ENCODE peak calls at places on chromosomes 2 and 18, in nine cellular contexts. P is heart left ventricle, R is stomach, V is lower leg skin, I is Peyer's patch, O is adrenal gland, K is thyroid gland, Y is body of pancreas, A is GM12892. T is an unnamed sample.

GRCh38 chr2:218063541-218064295 is 5.3 kb upstream of the RUFY4 start:
- DNase-seq in P (no peak), R (no peak), V (no peak), I (no peak), O (no peak), K (no peak), Y (peak), A (peak), T (no peak)

GRCh38 chr2:205411558-205411957 is 270.7 kb upstream of the NRP2 start:
- DNase-seq in P (no peak), R (peak), V (no peak), I (peak), O (no peak), K (peak), Y (peak), A (no peak), T (no peak)

GRCh38 chr2:147331790-147332419 is 512.9 kb upstream of the ACVR2A start:
- DNase-seq in P (no peak), R (peak), V (no peak), I (no peak), O (no peak), K (no peak), Y (peak), A (peak), T (peak)

GRCh38 chr18:5302606-5303005 is 7.1 kb upstream of the ZBTB14 start:
- DNase-seq in P (no peak), R (no peak), V (no peak), I (no peak), O (no peak), K (no peak), Y (no peak), A (no peak), T (no peak)

GRCh38 chr2:101162561-101163330 is 11.6 kb upstream of the TBC1D8 start:
- DNase-seq in P (no peak), R (no peak), V (no peak), I (no peak), O (no peak), K (no peak), Y (no peak), A (no peak), T (no peak)

GRCh38 chr2:48568551-48568950 is 38.6 kb downstream of the STON1 start:
- DNase-seq in P (no peak), R (no peak), V (no peak), I (no peak), O (peak), K (no peak), Y (no peak), A (no peak), T (no peak)

GRCh38 chr18:70376137-70376913 is 87.5 kb downstream of the SOCS6 start:
- DNase-seq in P (no peak), R (no peak), V (no peak), I (no peak), O (no peak), K (no peak), Y (no peak), A (no peak), T (no peak)

GRCh38 chr2:8821276-8822217 is 15.9 kb downstream of the KIDINS220 start:
- DNase-seq in P (peak), R (no peak), V (peak), I (no peak), O (peak), K (peak), Y (peak), A (no peak), T (no peak)

GRCh38 chr2:112710956-112711355 is 9.9 kb upstream of the NT5DC4 start:
- DNase-seq in P (no peak), R (no peak), V (no peak), I (no peak), O (no peak), K (no peak), Y (no peak), A (no peak), T (no peak)

GRCh38 chr2:24682357-24682756 is 110.8 kb downstream of the PTRHD1 start:
- DNase-seq in P (no peak), R (no peak), V (no peak), I (no peak), O (no peak), K (no peak), Y (no peak), A (no peak), T (no peak)

GRCh38 chr2:20165677-20166509 is 59.0 kb downstream of the SDC1 start:
- DNase-seq in P (no peak), R (no peak), V (no peak), I (no peak), O (no peak), K (no peak), Y (no peak), A (peak), T (no peak)

GRCh38 chr2:215489288-215489848 is 53.5 kb upstream of the FN1 start:
- DNase-seq in P (no peak), R (no peak), V (no peak), I (no peak), O (no peak), K (no peak), Y (no peak), A (no peak), T (no peak)

GRCh38 chr2:178990533-178991241 is 59.2 kb downstream of the CCDC141 start:
- DNase-seq in P (no peak), R (no peak), V (no peak), I (no peak), O (no peak), K (no peak), Y (no peak), A (no peak), T (no peak)

GRCh38 chr2:219465659-219466561 is 31.3 kb downstream of the SPEG start:
- DNase-seq in P (no peak), R (no peak), V (no peak), I (no peak), O (no peak), K (no peak), Y (no peak), A (no peak), T (no peak)

GRCh38 chr2:129936334-129936934 is 43.0 kb upstream of the RAB6C start:
- DNase-seq in P (no peak), R (peak), V (peak), I (no peak), O (no peak), K (no peak), Y (peak), A (no peak), T (no peak)

GRCh38 chr2:120575966-120576365 is 159.7 kb upstream of the GLI2 start:
- DNase-seq in P (no peak), R (no peak), V (no peak), I (no peak), O (no peak), K (no peak), Y (no peak), A (no peak), T (no peak)

GRCh38 chr2:223929575-223930001 is 15.5 kb downstream of the WDFY1 start:
- DNase-seq in P (no peak), R (no peak), V (no peak), I (no peak), O (no peak), K (no peak), Y (no peak), A (no peak), T (no peak)

GRCh38 chr18:63224574-63224973 is 95.0 kb downstream of the BCL2 start:
- DNase-seq in P (no peak), R (no peak), V (no peak), I (no peak), O (no peak), K (no peak), Y (no peak), A (no peak), T (no peak)

GRCh38 chr18:44804033-44804432 is 123.3 kb downstream of the SETBP1 start:
- DNase-seq in P (no peak), R (no peak), V (no peak), I (no peak), O (no peak), K (no peak), Y (no peak), A (no peak), T (no peak)

GRCh38 chr18:44805176-44805575 is 124.5 kb downstream of the SETBP1 start:
- DNase-seq in P (no peak), R (no peak), V (no peak), I (peak), O (no peak), K (no peak), Y (no peak), A (no peak), T (no peak)

GRCh38 chr18:44801796-44802195 is 121.1 kb downstream of the SETBP1 start:
- DNase-seq in P (no peak), R (no peak), V (no peak), I (no peak), O (no peak), K (no peak), Y (no peak), A (no peak), T (no peak)

GRCh38 chr18:44802508-44802907 is 121.8 kb downstream of the SETBP1 start:
- DNase-seq in P (no peak), R (no peak), V (no peak), I (no peak), O (no peak), K (no peak), Y (no peak), A (no peak), T (no peak)

DNA sequence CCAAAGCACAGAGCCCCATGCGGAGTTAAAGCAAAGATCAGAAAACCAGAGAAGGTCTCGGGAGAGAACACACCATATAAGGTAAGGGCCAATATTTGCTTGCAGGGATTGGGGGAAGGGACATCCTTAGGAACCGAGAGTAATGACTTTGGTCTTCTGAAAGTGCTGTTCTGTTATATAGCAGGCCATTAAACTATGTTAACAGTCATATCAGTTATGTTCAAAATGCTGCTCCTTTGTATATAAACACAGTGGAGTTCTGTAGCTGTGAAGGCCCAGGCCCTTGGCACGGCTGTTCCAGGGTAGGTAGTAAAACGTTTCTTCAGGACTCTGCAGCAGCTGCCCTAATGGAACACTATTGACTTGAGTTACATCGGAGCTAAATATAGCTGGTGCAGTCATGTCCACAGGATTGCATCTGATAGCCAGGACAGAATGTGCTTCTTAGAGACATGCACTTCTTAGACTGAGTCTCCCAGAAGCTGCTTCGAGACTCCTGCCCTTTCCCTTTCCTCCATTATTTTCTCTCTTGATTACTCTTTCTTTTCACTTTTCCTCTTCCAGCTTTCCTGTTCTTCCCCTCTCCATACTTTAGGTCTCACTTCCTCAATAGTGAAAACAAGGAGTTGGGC is 122.4 kb downstream of the SETBP1 start:
- DNase-seq in P (peak), R (peak), V (peak), I (peak), O (no peak), K (no peak), Y (peak), A (no peak), T (no peak)
- TF ChIP-seq POLR2A in P (no peak), R (no peak), V (no peak), I (no peak), O (no peak), K (no peak), Y (peak), A (no peak), T (no peak)

DNA sequence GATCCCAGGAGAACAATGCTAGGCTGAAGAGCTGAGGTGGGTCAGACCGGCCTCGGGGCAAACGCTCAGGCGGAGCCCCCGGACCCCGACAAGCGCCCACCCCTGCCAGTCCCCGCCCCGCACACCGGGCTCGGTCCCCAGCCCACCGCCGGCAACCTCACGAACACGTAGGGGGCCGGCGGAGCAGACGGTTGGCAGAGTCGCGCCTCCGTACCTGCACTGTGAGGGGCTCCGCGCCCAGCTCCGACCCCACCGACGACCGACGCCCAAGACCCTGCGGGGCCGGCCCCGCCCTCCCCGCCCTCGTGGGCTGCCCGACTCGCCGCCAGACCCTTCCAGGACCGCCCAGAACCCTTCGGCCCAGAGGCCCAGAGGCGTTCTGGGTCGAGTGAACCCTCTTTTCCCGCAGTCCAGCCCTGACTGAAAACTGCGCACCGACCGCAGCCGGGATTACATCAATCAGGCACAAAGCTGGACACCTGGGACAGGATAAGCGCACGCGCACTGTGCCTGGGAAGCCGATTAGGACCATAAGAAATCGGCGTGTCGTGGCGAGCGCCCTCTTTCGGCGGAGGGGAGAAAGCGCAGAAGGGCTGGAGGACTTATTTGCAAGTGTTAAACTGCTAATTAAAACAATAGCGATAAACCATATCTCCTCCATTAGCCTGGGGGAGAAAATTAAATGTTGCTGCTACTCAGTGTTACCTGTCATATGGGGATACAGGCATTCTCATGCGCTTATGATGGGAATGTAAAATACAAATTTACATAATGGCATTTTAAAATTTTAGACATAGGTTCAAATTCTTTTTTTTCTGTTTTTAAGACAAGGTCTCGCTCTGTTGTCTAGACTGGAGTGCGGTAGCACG is 11.7 kb upstream of the DCTN1 start:
- DNase-seq in P (peak), R (peak), V (peak), I (peak), O (peak), K (peak), Y (peak), A (peak), T (peak)
- TF ChIP-seq POLR2A in P (peak), R (no peak), V (no peak), I (peak), O (no peak), K (no peak), Y (peak), A (peak), T (peak)

DNA sequence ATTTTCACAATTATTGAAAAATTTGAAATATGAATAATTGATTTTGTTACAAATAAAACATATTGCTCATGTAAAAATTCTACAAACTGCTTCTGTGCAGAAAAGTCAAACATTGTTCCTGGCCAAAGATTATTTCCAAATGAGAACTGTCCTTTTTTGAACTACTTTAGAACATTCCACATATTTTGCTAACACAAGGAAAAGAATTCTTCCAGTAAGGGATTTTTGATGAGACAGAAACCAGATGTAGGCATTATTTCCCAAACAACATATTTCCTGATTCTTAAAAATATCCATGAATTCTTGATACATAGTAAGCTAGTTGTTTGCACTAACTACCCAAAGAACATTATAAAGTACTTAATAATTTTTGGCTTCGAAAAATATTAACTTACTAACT is 715.2 kb downstream of the CCDC85A start:
- DNase-seq in P (no peak), R (no peak), V (no peak), I (no peak), O (no peak), K (no peak), Y (no peak), A (no peak), T (no peak)
- TF ChIP-seq POLR2A in P (no peak), R (no peak), V (no peak), I (no peak), O (no peak), K (no peak), Y (no peak), A (no peak), T (no peak)

DNA sequence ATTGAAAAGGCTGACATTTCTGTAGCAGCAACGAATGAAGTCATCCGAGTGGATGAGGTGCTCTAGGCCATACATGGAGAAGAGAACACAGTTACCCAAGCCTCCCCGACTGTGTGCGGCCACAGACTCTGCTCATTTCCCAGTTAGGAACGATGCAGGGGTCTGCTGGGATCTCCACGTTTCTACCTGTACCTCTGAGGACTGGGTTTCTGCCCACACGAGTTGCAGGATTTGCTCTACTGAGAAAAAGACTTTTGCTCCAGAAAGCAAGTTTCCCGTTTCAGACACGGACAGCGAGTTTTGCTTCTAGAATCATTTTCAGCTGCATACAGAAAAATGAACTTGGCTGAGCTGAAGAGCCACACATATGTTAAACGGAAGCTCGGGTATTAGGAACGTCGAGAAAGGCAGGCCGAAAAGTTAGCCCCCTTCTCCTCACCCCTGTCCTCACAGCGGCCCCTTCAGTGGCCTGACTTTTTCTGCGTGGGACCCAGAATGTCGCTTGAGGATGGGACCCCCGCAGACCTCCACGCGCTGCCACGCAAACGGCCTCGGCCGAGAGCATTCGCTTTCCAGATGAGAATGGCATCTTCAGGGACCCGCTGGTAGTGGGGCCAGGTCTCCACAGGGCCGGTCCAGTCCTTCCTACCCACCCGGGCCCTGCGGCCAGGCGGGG is 582 bp upstream of the RAB31 start:
- DNase-seq in P (no peak), R (no peak), V (no peak), I (no peak), O (no peak), K (no peak), Y (no peak), A (no peak), T (no peak)
- TF ChIP-seq POLR2A in P (no peak), R (no peak), V (no peak), I (no peak), O (no peak), K (no peak), Y (no peak), A (no peak), T (no peak)

DNA sequence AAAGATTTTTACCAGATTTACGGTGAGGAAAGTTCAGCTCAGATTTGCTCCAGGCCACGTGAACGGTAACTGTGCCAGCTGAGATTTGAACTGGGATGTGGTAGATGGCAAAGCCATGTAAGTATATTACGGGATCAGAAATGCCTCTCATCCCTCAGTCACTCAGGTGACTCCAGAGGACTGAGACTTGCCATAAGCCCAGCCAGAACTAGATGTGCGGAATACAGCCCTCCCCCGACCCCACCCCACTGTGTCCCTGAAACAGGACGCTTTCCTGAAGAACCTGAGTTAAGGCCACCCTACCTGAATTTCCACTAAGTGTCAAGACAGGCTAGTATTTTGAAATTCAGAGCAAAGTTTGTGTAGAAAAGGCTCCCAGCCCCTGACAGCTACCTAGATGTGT is 1.3 kb upstream of the FHL2 start:
- DNase-seq in P (peak), R (no peak), V (no peak), I (peak), O (no peak), K (no peak), Y (no peak), A (no peak), T (no peak)
- TF ChIP-seq POLR2A in P (no peak), R (no peak), V (no peak), I (peak), O (no peak), K (no peak), Y (no peak), A (no peak), T (no peak)

GRCh38 chr18:50281295-50281971 is at the start of gene MBD1:
- DNase-seq in P (peak), R (peak), V (peak), I (peak), O (peak), K (peak), Y (peak), A (peak), T (peak)
- TF ChIP-seq POLR2A in P (peak), R (no peak), V (no peak), I (peak), O (peak), K (peak), Y (peak), A (peak), T (peak)

DNA sequence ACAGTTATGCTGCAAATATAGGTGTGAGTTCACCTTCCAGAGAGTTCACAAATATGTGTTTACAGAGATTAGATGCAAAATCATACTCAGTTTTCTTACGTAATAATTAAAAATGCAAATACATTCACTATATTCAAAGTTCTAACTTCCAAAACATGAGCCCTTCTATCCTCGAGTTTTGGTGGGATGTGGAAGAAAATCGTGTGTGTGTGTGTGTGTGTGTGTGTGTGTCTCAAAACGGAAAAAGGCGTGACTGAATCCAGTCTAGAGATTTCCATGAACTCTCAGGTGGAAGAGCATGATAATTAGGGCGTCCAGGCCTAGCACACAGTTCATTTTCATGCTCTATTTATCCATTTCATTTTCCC is 1.2 kb downstream of the DSG2 start:
- DNase-seq in P (no peak), R (no peak), V (no peak), I (no peak), O (no peak), K (no peak), Y (no peak), A (no peak), T (no peak)
- TF ChIP-seq POLR2A in P (no peak), R (no peak), V (no peak), I (no peak), O (no peak), K (no peak), Y (no peak), A (no peak), T (no peak)

DNA sequence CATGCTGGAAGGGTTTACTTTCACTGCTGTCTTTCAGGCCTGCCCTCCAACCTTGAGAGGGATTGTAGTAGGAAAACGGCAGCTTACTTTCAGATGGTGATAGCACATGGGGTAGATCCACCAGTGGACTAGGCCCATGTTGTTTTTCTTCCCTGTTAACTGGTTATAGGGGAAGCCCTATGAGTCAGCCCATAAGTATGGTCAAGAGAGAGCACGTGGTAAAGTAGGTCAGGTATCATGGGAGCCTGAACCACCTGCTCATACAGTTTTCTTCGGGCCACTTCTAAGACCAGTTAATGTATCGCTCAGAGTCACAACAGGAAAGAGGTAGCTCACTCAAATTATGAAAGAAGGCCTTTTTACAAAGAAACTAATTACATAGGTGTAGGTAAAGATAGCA is 33.0 kb downstream of the PDK1 start:
- DNase-seq in P (no peak), R (no peak), V (no peak), I (no peak), O (no peak), K (no peak), Y (no peak), A (no peak), T (no peak)
- TF ChIP-seq POLR2A in P (no peak), R (no peak), V (no peak), I (no peak), O (no peak), K (no peak), Y (no peak), A (no peak), T (no peak)

GRCh38 chr18:76495435-76496199 is 575 bp upstream of the ZNF516 start:
- DNase-seq in P (no peak), R (no peak), V (peak), I (peak), O (peak), K (peak), Y (peak), A (no peak), T (no peak)
- TF ChIP-seq POLR2A in P (no peak), R (no peak), V (no peak), I (no peak), O (peak), K (no peak), Y (peak), A (no peak), T (no peak)